ENCODE peak calls at places on chromosomes 16 and 17, in five cellular contexts. F is HS-27A, A is endothelial cell, G is kidney epithelial cell, K is DMS153. C is an unnamed sample.

GRCh38 chr17:64572682-64573154 is 65.9 kb downstream of the CEP95 start:
- DNase-seq in F (peak; percentile 2), A (no peak), G (no peak), K (no peak), C (no peak)

GRCh38 chr17:39376434-39376833 is 25.0 kb downstream of the FBXL20 start:
- DNase-seq in F (no peak), A (no peak), G (no peak), K (no peak), C (no peak)

GRCh38 chr17:31320231-31320630 is 1.2 kb downstream of the EVI2A start:
- DNase-seq in F (no peak), A (no peak), G (no peak), K (no peak), C (no peak)

GRCh38 chr17:7977039-7977438 is 25.4 kb upstream of the GUCY2D start:
- DNase-seq in F (no peak), A (no peak), G (no peak), K (no peak), C (no peak)

GRCh38 chr16:83903739-83904138 is 4.8 kb downstream of the MLYCD start:
- DNase-seq in F (no peak), A (no peak), G (no peak), K (peak; percentile 22), C (no peak)

GRCh38 chr17:30290696-30291570 is 811 bp downstream of the BLMH start:
- DNase-seq in F (no peak), A (peak; percentile 49), G (no peak), K (no peak), C (peak; percentile 50)

GRCh38 chr17:72613411-72614292 is 478.8 kb downstream of the SLC39A11 start:
- DNase-seq in F (no peak), A (no peak), G (peak; percentile 65), K (no peak), C (no peak)

GRCh38 chr16:77290451-77291110 is 91.4 kb downstream of the SYCE1L start:
- DNase-seq in F (no peak), A (no peak), G (peak; percentile 47), K (peak; percentile 87), C (no peak)

GRCh38 chr16:61929801-61930200 is 106.4 kb downstream of the CDH8 start:
- DNase-seq in F (no peak), A (no peak), G (no peak), K (no peak), C (no peak)

GRCh38 chr16:89103781-89104180 is 10.1 kb downstream of the ACSF3 start:
- DNase-seq in F (no peak), A (no peak), G (no peak), K (no peak), C (peak; percentile 67)

GRCh38 chr16:65176603-65177002 is 54.7 kb upstream of the CDH11 start:
- DNase-seq in F (no peak), A (no peak), G (peak; percentile 29), K (no peak), C (no peak)

GRCh38 chr16:30525844-30526136 is 576 bp downstream of the ZNF768 start:
- DNase-seq in F (no peak), A (no peak), G (no peak), K (no peak), C (no peak)

GRCh38 chr16:88316151-88316550 is 66.6 kb upstream of the ZNF469 start:
- DNase-seq in F (no peak), A (no peak), G (no peak), K (no peak), C (peak; percentile 62)

GRCh38 chr17:57559226-57559625 is 185.9 kb downstream of the CCDC182 start:
- DNase-seq in F (no peak), A (no peak), G (no peak), K (no peak), C (no peak)

GRCh38 chr16:85036398-85037049 is 8.9 kb downstream of the KIAA0513 start:
- DNase-seq in F (no peak), A (no peak), G (no peak), K (no peak), C (no peak)

GRCh38 chr17:5877948-5878347 is 192.2 kb upstream of the WSCD1 start:
- DNase-seq in F (no peak), A (no peak), G (no peak), K (no peak), C (peak; percentile 66)

GRCh38 chr17:2500446-2500845 is 11.2 kb downstream of the METTL16 start:
- DNase-seq in F (no peak), A (no peak), G (no peak), K (no peak), C (no peak)

GRCh38 chr16:85770741-85771140 is 19.8 kb upstream of the C16orf74 start:
- DNase-seq in F (no peak), A (no peak), G (no peak), K (no peak), C (no peak)

GRCh38 chr17:39235555-39236221 is 9.9 kb upstream of the STAC2 start:
- DNase-seq in F (no peak), A (peak; percentile 65), G (peak; percentile 31), K (peak; percentile 67), C (no peak)